ENCODE peak calls at places on chromosomes 5 and 9, in nine cellular contexts. One of them, this sample, is unnamed.

GRCh38 chr9:7976167-7976755 is 176.7 kb upstream of the DMAC1 start:
- DNase-seq in stimulated activated CD4-positive, alpha-beta T cell treated with anti-CD3 and anti-CD28 coated beads, Interleukin-1b, Interleukin-23, amount 100 ng/mL, for 1 hour: peak
- DNase-seq in lower leg skin: no peak
- DNase-seq in NCI-H748 treated with DMSO at 0.1 percent for 48 hours: no peak
- DNase-seq in Calu3: no peak
- DNase-seq in psoas muscle: no peak
- DNase-seq in anterior cingulate cortex: no peak
- DNase-seq in COLO829: no peak
- DNase-seq in GM20000: peak
- DNase-seq in this sample: no peak

GRCh38 chr9:112061152-112061740 is 113.9 kb downstream of the SUSD1 start:
- DNase-seq in stimulated activated CD4-positive, alpha-beta T cell treated with anti-CD3 and anti-CD28 coated beads, Interleukin-1b, Interleukin-23, amount 100 ng/mL, for 1 hour: no peak
- DNase-seq in psoas muscle: peak
- DNase-seq in GM20000: peak
- DNase-seq in anterior cingulate cortex: no peak
- DNase-seq in lower leg skin: no peak
- DNase-seq in NCI-H748 treated with DMSO at 0.1 percent for 48 hours: no peak
- DNase-seq in COLO829: peak
- DNase-seq in Calu3: peak
- DNase-seq in this sample: peak

GRCh38 chr9:75491533-75491932 is 398.9 kb upstream of the PCSK5 start:
- DNase-seq in anterior cingulate cortex: no peak
- DNase-seq in psoas muscle: no peak
- DNase-seq in lower leg skin: no peak
- DNase-seq in NCI-H748 treated with DMSO at 0.1 percent for 48 hours: no peak
- DNase-seq in stimulated activated CD4-positive, alpha-beta T cell treated with anti-CD3 and anti-CD28 coated beads, Interleukin-1b, Interleukin-23, amount 100 ng/mL, for 1 hour: no peak
- DNase-seq in GM20000: no peak
- DNase-seq in COLO829: no peak
- DNase-seq in Calu3: no peak
- DNase-seq in this sample: peak

GRCh38 chr5:6484899-6485298 is 36.2 kb downstream of the UBE2QL1 start:
- DNase-seq in Calu3: no peak
- DNase-seq in NCI-H748 treated with DMSO at 0.1 percent for 48 hours: no peak
- DNase-seq in stimulated activated CD4-positive, alpha-beta T cell treated with anti-CD3 and anti-CD28 coated beads, Interleukin-1b, Interleukin-23, amount 100 ng/mL, for 1 hour: no peak
- DNase-seq in lower leg skin: no peak
- DNase-seq in psoas muscle: no peak
- DNase-seq in GM20000: no peak
- DNase-seq in anterior cingulate cortex: no peak
- DNase-seq in COLO829: no peak
- DNase-seq in this sample: no peak

GRCh38 chr5:68369436-68370125 is 154.0 kb downstream of the PIK3R1 start:
- DNase-seq in Calu3: no peak
- DNase-seq in lower leg skin: no peak
- DNase-seq in GM20000: peak
- DNase-seq in COLO829: no peak
- DNase-seq in psoas muscle: no peak
- DNase-seq in stimulated activated CD4-positive, alpha-beta T cell treated with anti-CD3 and anti-CD28 coated beads, Interleukin-1b, Interleukin-23, amount 100 ng/mL, for 1 hour: no peak
- DNase-seq in anterior cingulate cortex: no peak
- DNase-seq in NCI-H748 treated with DMSO at 0.1 percent for 48 hours: no peak
- DNase-seq in this sample: no peak

GRCh38 chr9:136980669-136981478 is 1.9 kb upstream of the LCNL1 start:
- DNase-seq in COLO829: no peak
- DNase-seq in stimulated activated CD4-positive, alpha-beta T cell treated with anti-CD3 and anti-CD28 coated beads, Interleukin-1b, Interleukin-23, amount 100 ng/mL, for 1 hour: no peak
- DNase-seq in NCI-H748 treated with DMSO at 0.1 percent for 48 hours: no peak
- DNase-seq in GM20000: no peak
- DNase-seq in psoas muscle: no peak
- DNase-seq in lower leg skin: no peak
- DNase-seq in anterior cingulate cortex: no peak
- DNase-seq in Calu3: no peak
- DNase-seq in this sample: no peak

GRCh38 chr5:165495829-165496380 is 1990.5 kb downstream of the MAT2B start:
- DNase-seq in anterior cingulate cortex: no peak
- DNase-seq in GM20000: no peak
- DNase-seq in Calu3: no peak
- DNase-seq in stimulated activated CD4-positive, alpha-beta T cell treated with anti-CD3 and anti-CD28 coated beads, Interleukin-1b, Interleukin-23, amount 100 ng/mL, for 1 hour: no peak
- DNase-seq in COLO829: no peak
- DNase-seq in lower leg skin: no peak
- DNase-seq in psoas muscle: no peak
- DNase-seq in NCI-H748 treated with DMSO at 0.1 percent for 48 hours: no peak
- DNase-seq in this sample: no peak

GRCh38 chr5:14305045-14305444 is 161.9 kb downstream of the TRIO start:
- DNase-seq in NCI-H748 treated with DMSO at 0.1 percent for 48 hours: no peak
- DNase-seq in GM20000: no peak
- DNase-seq in Calu3: peak
- DNase-seq in psoas muscle: no peak
- DNase-seq in stimulated activated CD4-positive, alpha-beta T cell treated with anti-CD3 and anti-CD28 coated beads, Interleukin-1b, Interleukin-23, amount 100 ng/mL, for 1 hour: no peak
- DNase-seq in anterior cingulate cortex: no peak
- DNase-seq in COLO829: no peak
- DNase-seq in lower leg skin: peak
- DNase-seq in this sample: peak

GRCh38 chr5:93599427-93600146 is 16.6 kb downstream of the NR2F1 start:
- DNase-seq in COLO829: no peak
- DNase-seq in GM20000: no peak
- DNase-seq in anterior cingulate cortex: no peak
- DNase-seq in lower leg skin: no peak
- DNase-seq in stimulated activated CD4-positive, alpha-beta T cell treated with anti-CD3 and anti-CD28 coated beads, Interleukin-1b, Interleukin-23, amount 100 ng/mL, for 1 hour: no peak
- DNase-seq in NCI-H748 treated with DMSO at 0.1 percent for 48 hours: peak
- DNase-seq in Calu3: no peak
- DNase-seq in psoas muscle: no peak
- DNase-seq in this sample: no peak

GRCh38 chr5:137566780-137567179 is 67.7 kb upstream of the SPOCK1 start:
- DNase-seq in anterior cingulate cortex: no peak
- DNase-seq in Calu3: no peak
- DNase-seq in psoas muscle: no peak
- DNase-seq in GM20000: no peak
- DNase-seq in lower leg skin: no peak
- DNase-seq in NCI-H748 treated with DMSO at 0.1 percent for 48 hours: no peak
- DNase-seq in COLO829: no peak
- DNase-seq in stimulated activated CD4-positive, alpha-beta T cell treated with anti-CD3 and anti-CD28 coated beads, Interleukin-1b, Interleukin-23, amount 100 ng/mL, for 1 hour: no peak
- DNase-seq in this sample: no peak

GRCh38 chr5:9148242-9148641 is 397.6 kb downstream of the SEMA5A start:
- DNase-seq in anterior cingulate cortex: no peak
- DNase-seq in Calu3: no peak
- DNase-seq in COLO829: no peak
- DNase-seq in lower leg skin: no peak
- DNase-seq in GM20000: no peak
- DNase-seq in psoas muscle: no peak
- DNase-seq in stimulated activated CD4-positive, alpha-beta T cell treated with anti-CD3 and anti-CD28 coated beads, Interleukin-1b, Interleukin-23, amount 100 ng/mL, for 1 hour: no peak
- DNase-seq in NCI-H748 treated with DMSO at 0.1 percent for 48 hours: no peak
- DNase-seq in this sample: no peak

GRCh38 chr5:100901851-100902341 is 1.2 kb downstream of the ST8SIA4 start:
- DNase-seq in psoas muscle: no peak
- DNase-seq in lower leg skin: no peak
- DNase-seq in stimulated activated CD4-positive, alpha-beta T cell treated with anti-CD3 and anti-CD28 coated beads, Interleukin-1b, Interleukin-23, amount 100 ng/mL, for 1 hour: peak
- DNase-seq in COLO829: no peak
- DNase-seq in Calu3: no peak
- DNase-seq in NCI-H748 treated with DMSO at 0.1 percent for 48 hours: peak
- DNase-seq in anterior cingulate cortex: no peak
- DNase-seq in GM20000: peak
- DNase-seq in this sample: peak

GRCh38 chr9:137294684-137295312 is 7.3 kb downstream of the NRARP start:
- DNase-seq in lower leg skin: no peak
- DNase-seq in COLO829: no peak
- DNase-seq in Calu3: no peak
- DNase-seq in psoas muscle: no peak
- DNase-seq in GM20000: no peak
- DNase-seq in stimulated activated CD4-positive, alpha-beta T cell treated with anti-CD3 and anti-CD28 coated beads, Interleukin-1b, Interleukin-23, amount 100 ng/mL, for 1 hour: no peak
- DNase-seq in anterior cingulate cortex: no peak
- DNase-seq in NCI-H748 treated with DMSO at 0.1 percent for 48 hours: no peak
- DNase-seq in this sample: peak

GRCh38 chr5:68875351-68875750 is 218.5 kb upstream of the SLC30A5 start:
- DNase-seq in NCI-H748 treated with DMSO at 0.1 percent for 48 hours: no peak
- DNase-seq in stimulated activated CD4-positive, alpha-beta T cell treated with anti-CD3 and anti-CD28 coated beads, Interleukin-1b, Interleukin-23, amount 100 ng/mL, for 1 hour: no peak
- DNase-seq in psoas muscle: no peak
- DNase-seq in COLO829: no peak
- DNase-seq in Calu3: no peak
- DNase-seq in GM20000: no peak
- DNase-seq in anterior cingulate cortex: no peak
- DNase-seq in lower leg skin: no peak
- DNase-seq in this sample: no peak

GRCh38 chr5:107985144-107985543 is 314.4 kb upstream of the EFNA5 start:
- DNase-seq in stimulated activated CD4-positive, alpha-beta T cell treated with anti-CD3 and anti-CD28 coated beads, Interleukin-1b, Interleukin-23, amount 100 ng/mL, for 1 hour: no peak
- DNase-seq in lower leg skin: no peak
- DNase-seq in GM20000: no peak
- DNase-seq in Calu3: peak
- DNase-seq in COLO829: no peak
- DNase-seq in psoas muscle: peak
- DNase-seq in anterior cingulate cortex: no peak
- DNase-seq in NCI-H748 treated with DMSO at 0.1 percent for 48 hours: no peak
- DNase-seq in this sample: no peak

GRCh38 chr9:34206561-34206960 is 27.7 kb downstream of the UBAP1 start:
- DNase-seq in Calu3: no peak
- DNase-seq in stimulated activated CD4-positive, alpha-beta T cell treated with anti-CD3 and anti-CD28 coated beads, Interleukin-1b, Interleukin-23, amount 100 ng/mL, for 1 hour: no peak
- DNase-seq in GM20000: no peak
- DNase-seq in NCI-H748 treated with DMSO at 0.1 percent for 48 hours: no peak
- DNase-seq in lower leg skin: no peak
- DNase-seq in anterior cingulate cortex: no peak
- DNase-seq in COLO829: no peak
- DNase-seq in psoas muscle: no peak
- DNase-seq in this sample: no peak

GRCh38 chr9:26394025-26394424 is 498.6 kb downstream of the CAAP1 start:
- DNase-seq in Calu3: no peak
- DNase-seq in COLO829: no peak
- DNase-seq in anterior cingulate cortex: no peak
- DNase-seq in GM20000: no peak
- DNase-seq in NCI-H748 treated with DMSO at 0.1 percent for 48 hours: no peak
- DNase-seq in psoas muscle: no peak
- DNase-seq in stimulated activated CD4-positive, alpha-beta T cell treated with anti-CD3 and anti-CD28 coated beads, Interleukin-1b, Interleukin-23, amount 100 ng/mL, for 1 hour: no peak
- DNase-seq in lower leg skin: no peak
- DNase-seq in this sample: no peak

GRCh38 chr9:124774131-124774978 is 2.6 kb upstream of the OLFML2A start:
- DNase-seq in lower leg skin: peak
- DNase-seq in NCI-H748 treated with DMSO at 0.1 percent for 48 hours: peak
- DNase-seq in anterior cingulate cortex: no peak
- DNase-seq in COLO829: peak
- DNase-seq in Calu3: peak
- DNase-seq in stimulated activated CD4-positive, alpha-beta T cell treated with anti-CD3 and anti-CD28 coated beads, Interleukin-1b, Interleukin-23, amount 100 ng/mL, for 1 hour: peak
- DNase-seq in GM20000: peak
- DNase-seq in psoas muscle: peak
- DNase-seq in this sample: peak

GRCh38 chr5:6856658-6857057 is 143.4 kb downstream of the TENT4A start:
- DNase-seq in stimulated activated CD4-positive, alpha-beta T cell treated with anti-CD3 and anti-CD28 coated beads, Interleukin-1b, Interleukin-23, amount 100 ng/mL, for 1 hour: no peak
- DNase-seq in COLO829: no peak
- DNase-seq in NCI-H748 treated with DMSO at 0.1 percent for 48 hours: no peak
- DNase-seq in anterior cingulate cortex: no peak
- DNase-seq in lower leg skin: no peak
- DNase-seq in psoas muscle: no peak
- DNase-seq in GM20000: no peak
- DNase-seq in Calu3: no peak
- DNase-seq in this sample: no peak

GRCh38 chr5:173714551-173715428 is 98.3 kb upstream of the BOD1 start:
- DNase-seq in anterior cingulate cortex: no peak
- DNase-seq in Calu3: no peak
- DNase-seq in NCI-H748 treated with DMSO at 0.1 percent for 48 hours: no peak
- DNase-seq in lower leg skin: no peak
- DNase-seq in COLO829: no peak
- DNase-seq in GM20000: no peak
- DNase-seq in stimulated activated CD4-positive, alpha-beta T cell treated with anti-CD3 and anti-CD28 coated beads, Interleukin-1b, Interleukin-23, amount 100 ng/mL, for 1 hour: no peak
- DNase-seq in psoas muscle: peak
- DNase-seq in this sample: no peak

GRCh38 chr9:126304946-126305370 is 21.7 kb upstream of the MVB12B start:
- DNase-seq in GM20000: no peak
- DNase-seq in psoas muscle: no peak
- DNase-seq in anterior cingulate cortex: no peak
- DNase-seq in COLO829: no peak
- DNase-seq in Calu3: no peak
- DNase-seq in stimulated activated CD4-positive, alpha-beta T cell treated with anti-CD3 and anti-CD28 coated beads, Interleukin-1b, Interleukin-23, amount 100 ng/mL, for 1 hour: no peak
- DNase-seq in lower leg skin: peak
- DNase-seq in NCI-H748 treated with DMSO at 0.1 percent for 48 hours: no peak
- DNase-seq in this sample: no peak

GRCh38 chr5:103218164-103218563 is 40.4 kb upstream of the MACIR start:
- DNase-seq in psoas muscle: no peak
- DNase-seq in stimulated activated CD4-positive, alpha-beta T cell treated with anti-CD3 and anti-CD28 coated beads, Interleukin-1b, Interleukin-23, amount 100 ng/mL, for 1 hour: no peak
- DNase-seq in GM20000: no peak
- DNase-seq in NCI-H748 treated with DMSO at 0.1 percent for 48 hours: no peak
- DNase-seq in anterior cingulate cortex: no peak
- DNase-seq in COLO829: no peak
- DNase-seq in Calu3: no peak
- DNase-seq in lower leg skin: no peak
- DNase-seq in this sample: no peak

GRCh38 chr9:20402273-20402875 is 219.9 kb downstream of the MLLT3 start:
- DNase-seq in Calu3: no peak
- DNase-seq in stimulated activated CD4-positive, alpha-beta T cell treated with anti-CD3 and anti-CD28 coated beads, Interleukin-1b, Interleukin-23, amount 100 ng/mL, for 1 hour: no peak
- DNase-seq in GM20000: no peak
- DNase-seq in psoas muscle: no peak
- DNase-seq in NCI-H748 treated with DMSO at 0.1 percent for 48 hours: no peak
- DNase-seq in lower leg skin: no peak
- DNase-seq in COLO829: no peak
- DNase-seq in anterior cingulate cortex: no peak
- DNase-seq in this sample: no peak

GRCh38 chr9:21615446-21615845 is 133.3 kb upstream of the IFNE start:
- DNase-seq in lower leg skin: no peak
- DNase-seq in GM20000: no peak
- DNase-seq in COLO829: no peak
- DNase-seq in NCI-H748 treated with DMSO at 0.1 percent for 48 hours: no peak
- DNase-seq in Calu3: no peak
- DNase-seq in stimulated activated CD4-positive, alpha-beta T cell treated with anti-CD3 and anti-CD28 coated beads, Interleukin-1b, Interleukin-23, amount 100 ng/mL, for 1 hour: no peak
- DNase-seq in psoas muscle: no peak
- DNase-seq in anterior cingulate cortex: no peak
- DNase-seq in this sample: no peak

GRCh38 chr5:28766565-28767158 is 1728.3 kb upstream of the CDH9 start:
- DNase-seq in anterior cingulate cortex: no peak
- DNase-seq in GM20000: no peak
- DNase-seq in Calu3: peak
- DNase-seq in COLO829: no peak
- DNase-seq in lower leg skin: no peak
- DNase-seq in psoas muscle: no peak
- DNase-seq in stimulated activated CD4-positive, alpha-beta T cell treated with anti-CD3 and anti-CD28 coated beads, Interleukin-1b, Interleukin-23, amount 100 ng/mL, for 1 hour: no peak
- DNase-seq in NCI-H748 treated with DMSO at 0.1 percent for 48 hours: peak
- DNase-seq in this sample: peak

GRCh38 chr5:158414780-158415179 is 555.8 kb upstream of the CLINT1 start:
- DNase-seq in GM20000: no peak
- DNase-seq in anterior cingulate cortex: no peak
- DNase-seq in lower leg skin: no peak
- DNase-seq in psoas muscle: no peak
- DNase-seq in Calu3: no peak
- DNase-seq in stimulated activated CD4-positive, alpha-beta T cell treated with anti-CD3 and anti-CD28 coated beads, Interleukin-1b, Interleukin-23, amount 100 ng/mL, for 1 hour: no peak
- DNase-seq in COLO829: no peak
- DNase-seq in NCI-H748 treated with DMSO at 0.1 percent for 48 hours: no peak
- DNase-seq in this sample: no peak

GRCh38 chr5:11383506-11384095 is 520.6 kb downstream of the CTNND2 start:
- DNase-seq in NCI-H748 treated with DMSO at 0.1 percent for 48 hours: no peak
- DNase-seq in Calu3: no peak
- DNase-seq in lower leg skin: no peak
- DNase-seq in anterior cingulate cortex: no peak
- DNase-seq in stimulated activated CD4-positive, alpha-beta T cell treated with anti-CD3 and anti-CD28 coated beads, Interleukin-1b, Interleukin-23, amount 100 ng/mL, for 1 hour: no peak
- DNase-seq in COLO829: no peak
- DNase-seq in GM20000: no peak
- DNase-seq in psoas muscle: no peak
- DNase-seq in this sample: no peak

GRCh38 chr9:95981741-95982390 is 106.4 kb downstream of the ERCC6L2 start:
- DNase-seq in anterior cingulate cortex: no peak
- DNase-seq in psoas muscle: no peak
- DNase-seq in stimulated activated CD4-positive, alpha-beta T cell treated with anti-CD3 and anti-CD28 coated beads, Interleukin-1b, Interleukin-23, amount 100 ng/mL, for 1 hour: no peak
- DNase-seq in Calu3: no peak
- DNase-seq in GM20000: no peak
- DNase-seq in lower leg skin: no peak
- DNase-seq in COLO829: peak
- DNase-seq in NCI-H748 treated with DMSO at 0.1 percent for 48 hours: peak
- DNase-seq in this sample: no peak

This sample was measured in SK-MEL-5.